ENCODE peak calls at places on chromosomes 11 and 22, in ten cellular contexts. P is BE2C; G is adrenal gland; O is CD4-positive, alpha-beta memory T cell; I is coronary artery; Y is esophagus squamous epithelium; U is pancreas; S is fibroblast of mammary gland; N is mucosa of descending colon; T is left lung. W is an unnamed sample.

GRCh38 chr11:28483072-28483867 is 375.1 kb downstream of the METTL15 start:
- DNase-seq in N (no peak), O (no peak), U (no peak), P (no peak), I (no peak), T (no peak), Y (no peak), G (no peak), S (no peak), W (no peak)

GRCh38 chr22:38212442-38212841 is 10.6 kb downstream of the MAFF start:
- DNase-seq in O (no peak), P (no peak), G (no peak), T (no peak), Y (no peak), U (no peak), N (no peak), S (no peak), I (no peak), W (no peak)

GRCh38 chr11:17521106-17521900 is 22.9 kb downstream of the USH1C start:
- DNase-seq in O (no peak), T (no peak), G (no peak), N (no peak), P (no peak), U (no peak), I (no peak), S (no peak), Y (no peak), W (no peak)

GRCh38 chr22:42080287-42080686 is 787 bp downstream of the SMDT1 start:
- DNase-seq in O (no peak), G (peak; percentile 83), T (no peak), Y (no peak), P (peak; percentile 41), U (no peak), N (no peak), S (peak; percentile 53), I (peak; percentile 73), W (peak; percentile 28)

GRCh38 chr11:127656266-127656879 is 655.8 kb upstream of the KIRREL3 start:
- DNase-seq in Y (no peak), I (no peak), P (no peak), S (no peak), U (no peak), O (no peak), T (no peak), G (no peak), N (no peak), W (no peak)

GRCh38 chr22:23787600-23787896 is 782 bp downstream of the SMARCB1 start:
- DNase-seq in Y (no peak), N (no peak), P (no peak), O (no peak), U (no peak), T (no peak), S (no peak), G (no peak), I (no peak), W (no peak)

GRCh38 chr11:73661035-73661628 is 14.8 kb downstream of the PLEKHB1 start:
- DNase-seq in I (peak; percentile 86), U (peak; percentile 94), O (peak; percentile 76), Y (peak; percentile 33), T (peak; percentile 89), N (peak; percentile 95), P (peak; percentile 94), G (peak; percentile 95), S (peak; percentile 80), W (peak; percentile 81)

GRCh38 chr22:40377931-40378330 is 7.5 kb downstream of the SGSM3 start:
- DNase-seq in G (no peak), U (no peak), S (no peak), N (no peak), O (no peak), Y (no peak), P (no peak), T (no peak), I (no peak), W (no peak)

GRCh38 chr22:17090550-17090949 is 5.8 kb downstream of the IL17RA start:
- DNase-seq in S (no peak), O (no peak), I (no peak), Y (no peak), U (no peak), N (no peak), G (no peak), T (no peak), P (no peak), W (no peak)

GRCh38 chr11:9629064-9629463 is 34.8 kb upstream of the SWAP70 start:
- DNase-seq in T (no peak), I (peak; percentile 33), O (no peak), U (no peak), P (no peak), G (no peak), Y (no peak), S (no peak), N (no peak), W (peak; percentile 72)

GRCh38 chr22:37643225-37643847 is 3.9 kb downstream of the SH3BP1 start:
- DNase-seq in U (peak; percentile 93), G (peak; percentile 94), P (peak; percentile 89), T (peak; percentile 82), I (no peak), N (peak; percentile 95), S (peak; percentile 65), O (peak; percentile 80), Y (no peak), W (peak; percentile 80)

GRCh38 chr11:84645988-84646689 is 981.0 kb downstream of the DLG2 start:
- DNase-seq in Y (no peak), P (no peak), I (no peak), N (peak; percentile 21), S (no peak), U (no peak), O (no peak), G (no peak), T (no peak), W (no peak)

GRCh38 chr11:29449280-29450074 is 567.4 kb downstream of the KCNA4 start:
- DNase-seq in S (no peak), Y (no peak), G (no peak), I (no peak), T (no peak), U (no peak), O (no peak), N (no peak), P (no peak), W (no peak)

GRCh38 chr22:38755911-38756532 is at the start of gene SUN2:
- DNase-seq in S (peak; percentile 74), T (peak; percentile 95), N (peak; percentile 97), O (peak; percentile 92), I (peak; percentile 97), G (peak; percentile 97), Y (peak; percentile 38), P (peak; percentile 92), U (peak; percentile 98), W (peak; percentile 93)

GRCh38 chr11:68979931-68980775 is 633 bp downstream of the MRGPRD start:
- DNase-seq in I (no peak), G (peak; percentile 37), U (no peak), T (peak; percentile 19), P (no peak), O (no peak), Y (no peak), N (no peak), S (no peak), W (no peak)

GRCh38 chr11:596374-596773 is 19.4 kb downstream of the IRF7 start:
- DNase-seq in U (peak; percentile 34), N (peak; percentile 25), T (no peak), P (no peak), S (no peak), I (no peak), O (no peak), G (no peak), Y (no peak), W (no peak)

GRCh38 chr11:1949302-1949701 is 2.2 kb downstream of the MRPL23 start:
- DNase-seq in T (no peak), I (no peak), S (no peak), U (peak; percentile 28), P (no peak), N (no peak), Y (no peak), G (no peak), O (no peak), W (no peak)

GRCh38 chr22:42891696-42892095 is 34.6 kb upstream of the ARFGAP3 start:
- DNase-seq in I (no peak), T (no peak), O (no peak), Y (no peak), G (no peak), U (no peak), S (no peak), P (no peak), N (no peak), W (no peak)

GRCh38 chr11:12287374-12288211 is 89.8 kb upstream of the PARVA start:
- DNase-seq in P (peak; percentile 80), O (no peak), N (no peak), T (peak; percentile 59), S (peak; percentile 99), G (peak; percentile 87), U (no peak), I (peak; percentile 96), Y (no peak), W (peak; percentile 66)
- H3K4me3 ChIP-seq in P (no peak overlapping the region), O (no peak overlapping the region), N (no peak overlapping the region), T (no peak overlapping the region), S (peak overlapping the region; percentile 51), G (no peak overlapping the region), U (no peak overlapping the region), I (peak overlapping the region; percentile 54), Y (no peak overlapping the region), W (no peak overlapping the region)

GRCh38 chr22:46390105-46390651 is 54.7 kb downstream of the TRMU start:
- DNase-seq in S (no peak), U (peak; percentile 41), G (no peak), T (no peak), P (no peak), N (no peak), O (no peak), I (no peak), Y (no peak), W (no peak)
- H3K4me3 ChIP-seq in S (no peak overlapping the region), U (peak overlapping the region; percentile 22), G (no peak overlapping the region), T (no peak overlapping the region), P (peak overlapping the region; percentile 50), N (no peak overlapping the region), O (no peak overlapping the region), I (peak overlapping the region; percentile 34), Y (no peak overlapping the region), W (no peak overlapping the region)

DNA sequence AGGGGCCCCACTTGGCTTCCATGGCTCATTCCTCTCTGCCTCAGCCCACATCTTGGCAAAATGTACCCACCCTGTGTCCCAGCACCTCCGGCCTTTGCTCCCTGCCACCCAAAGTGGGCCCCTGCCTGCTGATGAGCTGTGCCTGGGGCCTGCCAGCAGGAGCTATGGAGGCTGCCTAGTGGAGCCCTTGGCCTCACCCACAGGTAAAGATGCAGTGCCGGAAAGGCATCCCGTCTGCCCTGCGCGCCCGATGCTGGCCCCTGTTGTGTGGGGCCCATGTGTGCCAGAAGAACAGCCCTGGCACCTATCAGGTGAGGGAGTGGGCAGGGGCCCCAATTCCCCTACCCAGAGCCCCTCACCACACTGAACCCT is 1.3 kb downstream of the TBC1D10C start:
- DNase-seq in U (peak; percentile 70), G (no peak), I (no peak), S (no peak), O (no peak), T (no peak), N (no peak), P (no peak), Y (no peak), W (no peak)
- H3K4me3 ChIP-seq in U (no peak overlapping the region), G (no peak overlapping the region), I (no peak overlapping the region), S (no peak overlapping the region), O (peak overlapping the region; percentile 77), T (no peak overlapping the region), N (no peak overlapping the region), P (no peak overlapping the region), Y (peak overlapping the region; percentile 7), W (peak overlapping the region; percentile 74)

DNA sequence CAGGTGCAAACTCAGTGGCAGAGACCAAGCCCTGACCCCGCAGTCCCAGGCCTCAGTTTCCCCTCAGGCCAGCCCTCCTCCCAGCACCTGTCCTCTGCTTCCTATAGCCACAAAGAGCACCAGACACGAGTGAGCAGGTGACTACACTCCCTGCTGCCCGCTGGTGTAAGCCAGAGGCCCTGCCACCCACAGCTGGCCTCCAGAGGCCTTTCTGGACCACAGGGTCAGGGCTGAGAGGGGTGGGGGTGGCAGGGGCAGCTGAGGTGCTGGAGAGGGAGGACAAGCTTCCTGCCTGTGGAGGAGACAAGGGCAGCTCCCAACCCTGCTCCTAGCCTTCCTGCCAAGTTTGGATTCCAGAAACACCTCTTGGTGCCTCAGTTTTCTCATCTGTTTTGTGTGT is 31.3 kb upstream of the WNT7B start:
- DNase-seq in G (no peak), N (no peak), P (no peak), S (no peak), T (no peak), Y (no peak), U (no peak), O (no peak), I (no peak), W (no peak)
- H3K4me3 ChIP-seq in G (no peak overlapping the region), N (no peak overlapping the region), P (peak overlapping the region; percentile 44), S (no peak overlapping the region), T (no peak overlapping the region), Y (no peak overlapping the region), U (no peak overlapping the region), O (no peak overlapping the region), I (peak overlapping the region; percentile 58), W (no peak overlapping the region)